ENCODE peak calls at places on chromosomes 7 and 10, in eight cellular contexts. N is stomach; U is kidney; M is fibroblast of lung; P is cardiac muscle cell; X is CD8-positive, alpha-beta T cell; Q is testis; I is mucosa of descending colon. W is an unnamed sample.

GRCh38 chr7:29274156-29275017 is 79.8 kb downstream of the CHN2 start:
- DNase-seq in N (no peak), U (no peak), M (peak; percentile 59), P (peak; percentile 78), X (no peak), Q (no peak), I (no peak), W (peak; percentile 52)

GRCh38 chr10:80283536-80284199 is 5.8 kb downstream of the MAT1A start:
- DNase-seq in N (no peak), U (no peak), M (no peak), P (no peak), X (no peak), Q (no peak), I (no peak), W (no peak)

GRCh38 chr7:77310982-77311381 is 105.2 kb downstream of the GSAP start:
- DNase-seq in N (no peak), U (no peak), M (no peak), P (no peak), X (no peak), Q (no peak), I (no peak), W (no peak)

GRCh38 chr10:122786269-122786668 is 59.4 kb downstream of the CUZD1 start:
- DNase-seq in N (no peak), U (no peak), M (peak; percentile 20), P (peak; percentile 19), X (no peak), Q (no peak), I (no peak), W (peak; percentile 43)

GRCh38 chr10:59648711-59649201 is 60.9 kb downstream of the SLC16A9 start:
- DNase-seq in N (no peak), U (no peak), M (peak; percentile 73), P (peak; percentile 52), X (no peak), Q (no peak), I (no peak), W (peak; percentile 33)

GRCh38 chr7:22587322-22587721 is 87.3 kb upstream of the STEAP1B start:
- DNase-seq in N (no peak), U (no peak), M (peak; percentile 87), P (peak; percentile 77), X (no peak), Q (no peak), I (no peak), W (peak; percentile 54)

GRCh38 chr7:144481863-144482262 is 78.4 kb upstream of the NOBOX start:
- DNase-seq in N (no peak), U (no peak), M (no peak), P (no peak), X (no peak), Q (no peak), I (no peak), W (no peak)

GRCh38 chr10:31770307-31770902 is 158.2 kb downstream of the ARHGAP12 start:
- DNase-seq in N (peak; percentile 61), U (no peak), M (no peak), P (peak; percentile 33), X (peak; percentile 53), Q (no peak), I (no peak), W (peak; percentile 34)

GRCh38 chr7:26060713-26061339 is 91.2 kb upstream of the NFE2L3 start:
- DNase-seq in N (no peak), U (no peak), M (no peak), P (peak; percentile 12), X (no peak), Q (no peak), I (no peak), W (no peak)

GRCh38 chr10:77286851-77287250 is 350.8 kb downstream of the KCNMA1 start:
- DNase-seq in N (no peak), U (no peak), M (no peak), P (no peak), X (no peak), Q (no peak), I (no peak), W (no peak)

GRCh38 chr10:62885656-62886461 is 69.7 kb upstream of the EGR2 start:
- DNase-seq in N (no peak), U (no peak), M (peak; percentile 82), P (peak; percentile 54), X (no peak), Q (no peak), I (no peak), W (peak; percentile 79)

GRCh38 chr10:124002391-124003069 is 90.9 kb downstream of the CHST15 start:
- DNase-seq in N (no peak), U (peak; percentile 36), M (no peak), P (no peak), X (no peak), Q (no peak), I (peak; percentile 11), W (no peak)

GRCh38 chr7:44798649-44799275 is 2.3 kb downstream of the PPIA start:
- DNase-seq in N (no peak), U (no peak), M (peak; percentile 29), P (no peak), X (no peak), Q (no peak), I (no peak), W (peak; percentile 60)

GRCh38 chr10:69728335-69728861 is 73.3 kb upstream of the COL13A1 start:
- DNase-seq in N (no peak), U (no peak), M (peak; percentile 72), P (peak; percentile 37), X (no peak), Q (no peak), I (no peak), W (peak; percentile 75)

GRCh38 chr10:7192041-7192440 is 218.8 kb downstream of the SFMBT2 start:
- DNase-seq in N (no peak), U (no peak), M (no peak), P (no peak), X (no peak), Q (no peak), I (no peak), W (no peak)

GRCh38 chr10:71767420-71768035 is 5.8 kb downstream of the VSIR start:
- DNase-seq in N (no peak), U (peak; percentile 93), M (peak; percentile 42), P (peak; percentile 74), X (no peak), Q (peak; percentile 51), I (peak; percentile 79), W (peak; percentile 54)
- H3K4me1 ChIP-seq in N (peaks cover 100% of the 10 kb centered on the region), U (peaks cover 16% of the 10 kb centered on the region), M (peaks cover 54% of the 10 kb centered on the region), P (no peaks in the 10 kb centered on the region), X (peaks cover 85% of the 10 kb centered on the region), Q (peaks cover 51% of the 10 kb centered on the region), I (peaks cover 63% of the 10 kb centered on the region), W (peaks cover 89% of the 10 kb centered on the region)

GRCh38 chr10:35392482-35393230 is 56.3 kb downstream of the CCNY start:
- DNase-seq in N (no peak), U (no peak), M (no peak), P (no peak), X (no peak), Q (no peak), I (no peak), W (no peak)

GRCh38 chr10:35390441-35390840 is 54.1 kb downstream of the CCNY start:
- DNase-seq in N (no peak), U (no peak), M (no peak), P (no peak), X (no peak), Q (no peak), I (no peak), W (no peak)

GRCh38 chr10:35391954-35392262 is 55.6 kb downstream of the CCNY start:
- DNase-seq in N (no peak), U (no peak), M (no peak), P (no peak), X (no peak), Q (no peak), I (no peak), W (no peak)

GRCh38 chr10:35390843-35391152 is 54.5 kb downstream of the CCNY start:
- DNase-seq in N (no peak), U (no peak), M (no peak), P (no peak), X (no peak), Q (no peak), I (no peak), W (no peak)

GRCh38 chr10:35391153-35391953 is 55.0 kb downstream of the CCNY start:
- DNase-seq in N (no peak), U (no peak), M (no peak), P (no peak), X (no peak), Q (no peak), I (no peak), W (no peak)
- H3K4me1 ChIP-seq in N (peaks cover 62% of the 10 kb centered on the region), U (peaks cover 26% of the 10 kb centered on the region), M (peaks cover 9% of the 10 kb centered on the region), P (peaks cover 25% of the 10 kb centered on the region), X (peaks cover 7% of the 10 kb centered on the region), Q (peaks cover 4% of the 10 kb centered on the region), I (peaks cover 7% of the 10 kb centered on the region), W (peaks cover 19% of the 10 kb centered on the region)

DNA sequence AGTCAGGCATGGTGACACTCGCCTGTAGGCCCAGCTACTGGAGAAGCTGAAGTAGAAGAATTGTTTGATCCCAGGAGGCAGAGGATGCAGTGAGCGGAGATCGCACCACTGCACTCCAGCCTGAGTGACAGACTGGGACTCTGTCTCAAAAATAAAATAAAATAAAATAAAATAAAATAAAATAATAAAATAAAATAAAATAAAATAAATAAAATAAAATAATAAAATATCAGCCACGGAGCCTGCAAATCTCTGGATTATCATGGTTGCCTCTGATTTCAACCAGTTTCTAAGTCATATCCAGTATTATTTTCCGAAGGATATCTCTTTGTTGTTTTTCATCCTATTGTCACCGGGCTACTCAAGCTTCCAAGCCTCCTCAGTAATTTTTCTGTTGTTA is 51.7 kb upstream of the FZD8 start:
- DNase-seq in N (no peak), U (no peak), M (no peak), P (no peak), X (no peak), Q (no peak), I (no peak), W (no peak)
- H3K4me1 ChIP-seq in N (peaks cover 13% of the 10 kb centered on the region), U (no peaks in the 10 kb centered on the region), M (no peaks in the 10 kb centered on the region), P (peaks cover 11% of the 10 kb centered on the region), X (no peaks in the 10 kb centered on the region), Q (no peaks in the 10 kb centered on the region), I (peaks cover 10% of the 10 kb centered on the region), W (no peaks in the 10 kb centered on the region)

DNA sequence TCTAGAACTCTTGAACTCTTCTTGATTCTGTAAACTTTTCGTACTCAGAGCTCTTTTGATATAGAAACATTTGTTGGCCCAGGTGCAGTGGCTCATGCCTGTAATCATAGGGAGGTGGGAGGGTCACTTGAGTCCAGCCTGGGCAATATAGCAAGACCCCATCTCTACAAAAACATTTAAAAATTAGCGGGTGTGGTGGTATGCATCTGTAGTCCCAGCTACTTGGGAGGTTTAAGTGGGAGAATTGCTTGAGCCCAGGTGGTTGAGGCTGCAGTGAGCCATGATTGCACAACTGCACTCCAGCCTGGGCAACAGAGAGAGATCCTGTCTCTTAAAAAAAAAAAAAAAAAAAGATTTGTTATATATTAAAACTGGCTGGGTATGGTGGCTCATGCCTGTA is 121.6 kb downstream of the BAMBI start:
- DNase-seq in N (no peak), U (no peak), M (no peak), P (no peak), X (no peak), Q (no peak), I (no peak), W (no peak)
- H3K4me1 ChIP-seq in N (peaks cover 4% of the 10 kb centered on the region), U (peaks cover 12% of the 10 kb centered on the region), M (no peaks in the 10 kb centered on the region), P (peaks cover 5% of the 10 kb centered on the region), X (no peaks in the 10 kb centered on the region), Q (no peaks in the 10 kb centered on the region), I (peaks cover 5% of the 10 kb centered on the region), W (no peaks in the 10 kb centered on the region)

DNA sequence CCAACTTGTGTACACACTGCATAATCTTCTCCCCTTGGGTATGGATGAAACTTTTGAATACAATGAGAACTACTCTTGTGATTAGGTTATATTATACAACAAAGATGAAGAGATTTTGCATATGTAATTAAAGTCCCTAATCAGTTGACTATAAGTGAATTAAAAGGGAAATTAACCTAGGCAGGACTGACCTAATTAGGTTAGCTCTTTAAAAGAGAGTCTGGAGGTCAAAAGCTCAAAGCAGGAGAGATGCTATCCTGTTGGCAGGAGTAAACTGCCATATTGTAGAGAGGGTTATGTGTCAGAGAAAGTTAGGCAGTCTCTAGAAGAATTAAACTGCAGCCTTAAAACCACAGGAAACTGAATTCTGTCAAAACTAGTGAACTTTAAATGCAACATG is 29.4 kb downstream of the HGF start:
- DNase-seq in N (no peak), U (no peak), M (no peak), P (no peak), X (no peak), Q (no peak), I (no peak), W (no peak)
- H3K4me1 ChIP-seq in N (no peaks in the 10 kb centered on the region), U (no peaks in the 10 kb centered on the region), M (no peaks in the 10 kb centered on the region), P (no peaks in the 10 kb centered on the region), X (no peaks in the 10 kb centered on the region), Q (no peaks in the 10 kb centered on the region), I (no peaks in the 10 kb centered on the region), W (no peaks in the 10 kb centered on the region)